ENCODE peak calls at places on chromosomes 7 and 10, in ten cellular contexts. T is hepatocyte; V is brain microvascular endothelial cell; F is neural progenitor cell; H is fibroblast of mammary gland; P is CD8-positive, alpha-beta T cell; U is OCI-LY7; K is colonic mucosa; S is neuronal stem cell; D is A549. G is an unnamed sample.

GRCh38 chr7:107138696-107139420 is 29.9 kb upstream of the HBP1 start:
- DNase-seq in D (no peak), V (no peak), T (no peak), S (no peak), K (no peak), H (no peak), P (no peak), U (no peak), F (no peak), G (no peak)

GRCh38 chr7:15345216-15345615 is 216.6 kb downstream of the AGMO start:
- DNase-seq in U (no peak), T (no peak), S (no peak), D (no peak), P (no peak), K (no peak), V (no peak), F (no peak), H (no peak), G (no peak)

GRCh38 chr10:62050941-62051433 is 149.5 kb downstream of the ARID5B start:
- DNase-seq in P (peak; percentile 35), K (no peak), U (no peak), S (no peak), V (peak; percentile 96), D (peak; percentile 81), F (no peak), H (peak; percentile 97), T (peak; percentile 67), G (no peak)

GRCh38 chr7:108188724-108189123 is 58.6 kb upstream of the LAMB4 start:
- DNase-seq in U (no peak), S (no peak), F (no peak), H (no peak), V (no peak), P (no peak), T (no peak), K (no peak), D (no peak), G (no peak)

GRCh38 chr7:132279718-132280117 is 296.6 kb downstream of the PLXNA4 start:
- DNase-seq in H (no peak), D (peak; percentile 66), S (no peak), T (no peak), F (no peak), V (no peak), K (no peak), U (no peak), P (no peak), G (no peak)

GRCh38 chr7:113790025-113790424 is 128.8 kb downstream of the PPP1R3A start:
- DNase-seq in K (no peak), H (no peak), U (no peak), V (no peak), D (no peak), P (no peak), T (no peak), S (no peak), F (no peak), G (no peak)

GRCh38 chr10:33180390-33180789 is 154.1 kb downstream of the NRP1 start:
- DNase-seq in H (peak; percentile 42), U (no peak), T (no peak), V (no peak), F (no peak), S (no peak), K (no peak), P (no peak), D (no peak), G (no peak)

GRCh38 chr7:84624527-84624926 is 429.9 kb upstream of the SEMA3A start:
- DNase-seq in H (peak; percentile 49), V (no peak), U (no peak), K (no peak), F (no peak), D (no peak), P (no peak), S (no peak), T (no peak), G (no peak)

GRCh38 chr10:89278034-89278535 is 23.8 kb upstream of the IFIT2 start:
- DNase-seq in H (peak; percentile 97), F (no peak), S (no peak), U (no peak), D (peak; percentile 86), T (peak; percentile 87), K (peak; percentile 40), V (peak; percentile 96), P (no peak), G (no peak)

GRCh38 chr7:2281556-2281955 is 32.7 kb downstream of the SNX8 start:
- DNase-seq in H (peak; percentile 69), S (no peak), V (no peak), K (no peak), P (no peak), F (no peak), T (no peak), D (no peak), U (no peak), G (peak; percentile 20)

GRCh38 chr7:115782716-115783460 is 247.7 kb downstream of the TFEC start:
- DNase-seq in S (no peak), V (no peak), T (peak; percentile 30), F (no peak), P (no peak), U (no peak), K (no peak), H (peak; percentile 8), D (no peak), G (no peak)

DNA sequence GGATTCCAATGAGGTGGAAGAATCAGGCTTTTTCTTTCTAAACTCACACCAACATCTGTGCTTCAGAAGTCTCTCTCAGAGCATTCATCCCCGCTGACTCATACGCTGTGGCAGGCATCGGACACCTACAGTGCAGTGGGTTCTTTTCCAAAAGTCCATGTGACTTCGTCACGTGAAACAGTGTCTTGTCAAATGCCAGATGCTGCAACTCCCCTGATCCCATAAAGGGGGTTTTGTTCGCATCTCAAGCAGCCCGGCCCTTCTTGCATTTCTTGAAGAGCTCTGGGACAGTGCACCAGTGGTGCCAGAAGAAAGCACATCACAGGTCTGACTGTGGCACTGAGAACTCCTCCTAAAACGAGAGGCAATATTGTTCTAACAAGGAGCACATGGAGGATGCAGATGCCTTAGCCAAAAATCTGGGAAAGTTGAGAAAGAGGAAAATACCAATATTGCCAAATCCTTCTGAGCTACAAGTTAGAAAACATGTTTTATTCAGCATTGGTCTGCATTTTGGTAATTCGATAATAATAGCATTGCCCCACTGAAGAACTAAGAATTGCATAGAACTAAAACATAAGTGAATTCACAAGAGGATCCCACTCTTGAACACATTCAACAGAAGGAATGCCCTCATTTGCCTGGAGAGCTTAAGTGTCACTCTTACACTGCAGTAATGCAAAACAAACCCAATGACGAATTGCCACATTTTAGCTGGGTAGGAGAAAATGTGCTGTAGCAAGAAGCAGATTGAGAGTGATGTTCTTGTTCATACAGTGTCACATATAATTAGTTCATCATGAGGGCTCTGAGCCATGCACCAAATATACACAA is 204.4 kb downstream of the CXCL12 start:
- DNase-seq in D (no peak), V (peak; percentile 83), U (no peak), T (peak; percentile 41), F (no peak), P (no peak), H (peak; percentile 97), S (no peak), K (no peak), G (no peak)
- H3K4me3 ChIP-seq in D (no peak overlapping the region), V (no peak overlapping the region), U (no peak overlapping the region), T (no peak overlapping the region), F (no peak overlapping the region), P (no peak overlapping the region), H (no peak overlapping the region), S (no peak overlapping the region), K (no peak overlapping the region), G (no peak overlapping the region)

GRCh38 chr7:94908204-94909022 is 1.0 kb downstream of the PPP1R9A start:
- DNase-seq in V (no peak), H (peak; percentile 7), F (peak; percentile 83), P (no peak), U (no peak), T (peak; percentile 61), K (peak; percentile 43), S (peak; percentile 76), D (peak; percentile 57), G (peak; percentile 70)

GRCh38 chr7:94906035-94906796 is 1.2 kb upstream of the PPP1R9A start:
- DNase-seq in D (no peak), U (no peak), K (no peak), P (no peak), T (peak; percentile 34), F (no peak), H (no peak), V (no peak), S (no peak), G (no peak)

GRCh38 chr7:94907026-94907419 is 371 bp upstream of the PPP1R9A start:
- DNase-seq in S (no peak), D (peak; percentile 75), V (no peak), U (no peak), T (no peak), F (no peak), K (no peak), H (no peak), P (no peak), G (no peak)

GRCh38 chr7:94907420-94908203 is at the start of gene PPP1R9A:
- DNase-seq in H (peak; percentile 6), P (no peak), K (peak; percentile 57), T (peak; percentile 75), U (no peak), F (peak; percentile 87), D (peak; percentile 78), V (no peak), S (peak; percentile 64), G (peak; percentile 87)

DNA sequence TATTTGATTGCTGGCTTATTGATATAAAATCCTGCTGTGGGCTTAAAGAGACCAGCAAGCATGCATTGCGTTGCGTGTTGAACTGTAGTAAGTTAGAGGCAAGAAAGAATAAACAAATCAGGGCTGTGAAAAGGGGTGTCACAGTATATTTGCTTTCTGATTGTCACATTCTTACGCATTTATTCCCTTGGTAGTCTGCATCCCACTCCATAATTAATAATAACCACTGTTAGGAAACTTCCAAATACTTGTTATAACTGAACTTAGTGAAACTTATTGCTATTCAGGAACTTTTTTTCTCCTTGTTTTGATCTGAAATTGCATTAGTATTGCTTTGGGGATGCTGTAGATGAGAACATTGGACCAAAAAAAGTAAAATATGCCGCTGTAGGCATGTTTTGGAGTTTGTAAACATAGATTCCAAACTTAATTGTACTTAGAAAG is 1.7 kb downstream of the PPP1R9A start:
- DNase-seq in D (peak; percentile 5), T (peak; percentile 12), H (no peak), K (no peak), S (peak; percentile 18), F (no peak), P (no peak), U (no peak), V (no peak), G (no peak)
- H3K4me3 ChIP-seq in D (peak overlapping the region; percentile 86), T (peak overlapping the region; percentile 87), H (no peak overlapping the region), K (peak overlapping the region; percentile 50), S (peak overlapping the region; percentile 75), F (peak overlapping the region; percentile 63), P (no peak overlapping the region), U (no peak overlapping the region), V (peak overlapping the region; percentile 63), G (peak overlapping the region; percentile 62)

DNA sequence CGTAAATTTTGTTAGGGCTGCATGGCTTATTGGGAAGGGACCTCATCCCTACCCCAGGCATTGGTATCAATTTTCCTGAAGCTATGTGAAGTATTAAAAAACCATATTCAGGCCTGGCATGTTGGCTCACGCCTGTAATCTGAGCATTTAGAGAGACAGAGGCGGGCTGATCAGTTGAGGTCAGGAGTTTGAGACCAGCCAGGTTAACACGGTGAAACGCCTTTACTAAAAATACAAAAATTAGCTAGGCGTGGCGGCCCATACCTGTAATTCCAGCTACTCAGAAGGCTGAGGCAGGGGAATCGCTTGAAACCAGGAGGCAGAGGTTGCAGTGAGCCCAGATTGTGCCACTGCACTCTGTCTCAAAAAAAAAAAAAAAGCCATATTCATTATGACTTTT is 7.1 kb downstream of the TASOR2 start:
- DNase-seq in V (no peak), S (no peak), U (peak; percentile 37), D (no peak), K (peak; percentile 30), F (no peak), T (no peak), H (no peak), P (no peak), G (no peak)
- H3K4me3 ChIP-seq in V (no peak overlapping the region), S (peak overlapping the region; percentile 68), U (peak overlapping the region; percentile 70), D (peak overlapping the region; percentile 51), K (no peak overlapping the region), F (peak overlapping the region; percentile 83), T (no peak overlapping the region), H (peak overlapping the region; percentile 66), P (no peak overlapping the region), G (peak overlapping the region; percentile 2)

GRCh38 chr7:158468225-158468624 is 119.4 kb downstream of the PTPRN2 start:
- DNase-seq in S (no peak), F (peak; percentile 49), K (no peak), V (no peak), H (no peak), U (no peak), D (no peak), T (no peak), P (no peak), G (peak; percentile 88)
- H3K4me3 ChIP-seq in S (no peak overlapping the region), F (no peak overlapping the region), K (no peak overlapping the region), V (no peak overlapping the region), H (no peak overlapping the region), U (no peak overlapping the region), D (no peak overlapping the region), T (no peak overlapping the region), P (no peak overlapping the region), G (no peak overlapping the region)

G was measured in H7.